ENCODE peak calls at places on chromosome X, in eight cellular contexts. Y is GM03348, M is sciatic nerve, O is NCI-H748 treated with DMSO at 0.1 percent for 48 hours, J is NCI-H82, R is NCI-H2171 treated with DMSO at 0.1 percent for 48 hours, Z is hippocampal formation, K is lower leg skin. H is an unnamed sample.

GRCh38 chrX:40261955-40262596 is 164.3 kb upstream of the BCOR start:
- DNase-seq in O (no peak), J (no peak), Z (no peak), M (no peak), R (no peak), Y (no peak), K (no peak), H (no peak)

GRCh38 chrX:56813318-56813837 is 84.3 kb downstream of the NBDY start:
- DNase-seq in J (no peak), R (no peak), Z (no peak), M (no peak), O (no peak), Y (peak; percentile 62), K (peak; percentile 83), H (no peak)

GRCh38 chrX:49704692-49705404 is 9.1 kb upstream of the PAGE1 start:
- DNase-seq in Z (no peak), M (no peak), R (no peak), O (no peak), J (no peak), K (no peak), Y (no peak), H (no peak)

GRCh38 chrX:45748443-45748842 is 547.8 kb upstream of the DIPK2B start:
- DNase-seq in R (no peak), Z (no peak), Y (no peak), J (no peak), O (no peak), K (no peak), M (no peak), H (no peak)

GRCh38 chrX:48761674-48762471 is at the start of gene GLOD5:
- DNase-seq in J (peak; percentile 45), O (peak; percentile 14), M (no peak), Y (peak; percentile 21), R (peak; percentile 69), Z (no peak), K (no peak), H (no peak)

GRCh38 chrX:130301405-130301804 is 32.7 kb upstream of the ZNF280C start:
- DNase-seq in Z (no peak), K (no peak), Y (no peak), J (no peak), R (no peak), O (no peak), M (no peak), H (no peak)

GRCh38 chrX:13647709-13648212 is 5.2 kb upstream of the TCEANC start:
- DNase-seq in R (peak; percentile 26), K (no peak), O (peak; percentile 48), Y (no peak), M (no peak), J (peak; percentile 53), Z (no peak), H (peak; percentile 41)

GRCh38 chrX:24465524-24465850 is 401 bp downstream of the PDK3 start:
- DNase-seq in K (no peak), R (no peak), J (no peak), Y (no peak), O (no peak), M (no peak), Z (no peak), H (no peak)